ENCODE peak calls at places on chromosomes 12 and 14, in eight cellular contexts. N is HFF-Myc; J is kidney tubule cell; A is H54; X is WTC11; O is skeletal muscle cell; Z is CD8-positive, alpha-beta T cell; M is activated T-helper 1 cell treated with Interleukin-2 at 50 U/mL for 16 hours. P is an unnamed sample.

GRCh38 chr14:68968051-68968450 is 11.1 kb downstream of the ACTN1 start:
- DNase-seq in N (no peak), J (no peak), A (no peak), X (no peak), O (no peak), Z (peak), M (peak), P (peak)

GRCh38 chr12:96308881-96309280 is 91.4 kb downstream of the CDK17 start:
- DNase-seq in N (no peak), J (no peak), A (no peak), X (no peak), O (no peak), Z (no peak), M (no peak), P (no peak)

GRCh38 chr14:39469094-39469710 is 37.0 kb upstream of the FBXO33 start:
- DNase-seq in N (no peak), J (no peak), A (no peak), X (peak), O (no peak), Z (no peak), M (peak), P (no peak)

GRCh38 chr12:112988224-112988623 is 9.9 kb downstream of the OAS2 start:
- DNase-seq in N (no peak), J (no peak), A (no peak), X (no peak), O (no peak), Z (no peak), M (no peak), P (no peak)

GRCh38 chr12:19093218-19093617 is 36.3 kb upstream of the PLEKHA5 start:
- DNase-seq in N (no peak), J (no peak), A (no peak), X (no peak), O (no peak), Z (no peak), M (no peak), P (no peak)

GRCh38 chr12:119113587-119113986 is 65.1 kb upstream of the HSPB8 start:
- DNase-seq in N (no peak), J (no peak), A (no peak), X (no peak), O (no peak), Z (no peak), M (no peak), P (no peak)

GRCh38 chr14:91415794-91416743 is 1.6 kb downstream of the CCDC88C start:
- DNase-seq in N (no peak), J (peak), A (no peak), X (no peak), O (no peak), Z (peak), M (peak), P (peak)

GRCh38 chr12:109458771-109459208 is 18.3 kb downstream of the KCTD10 start:
- DNase-seq in N (no peak), J (no peak), A (no peak), X (peak), O (no peak), Z (no peak), M (no peak), P (no peak)

GRCh38 chr12:121448771-121449315 is 48.9 kb downstream of the RNF34 start:
- DNase-seq in N (no peak), J (no peak), A (no peak), X (no peak), O (no peak), Z (no peak), M (no peak), P (no peak)

GRCh38 chr12:89064780-89065179 is 287.5 kb downstream of the DUSP6 start:
- DNase-seq in N (no peak), J (peak), A (peak), X (no peak), O (no peak), Z (no peak), M (no peak), P (no peak)

GRCh38 chr14:102184678-102185040 is 45.0 kb downstream of the WDR20 start:
- DNase-seq in N (no peak), J (no peak), A (no peak), X (no peak), O (no peak), Z (no peak), M (no peak), P (no peak)

GRCh38 chr12:96776908-96777307 is 130.1 kb upstream of the NEDD1 start:
- DNase-seq in N (no peak), J (no peak), A (no peak), X (no peak), O (no peak), Z (no peak), M (no peak), P (no peak)

GRCh38 chr12:29534935-29535334 is 37.4 kb upstream of the OVCH1 start:
- DNase-seq in N (no peak), J (no peak), A (no peak), X (no peak), O (peak), Z (no peak), M (no peak), P (no peak)

GRCh38 chr12:39125580-39125979 is 220.2 kb upstream of the CPNE8 start:
- DNase-seq in N (no peak), J (peak), A (no peak), X (no peak), O (no peak), Z (no peak), M (no peak), P (no peak)

GRCh38 chr12:95538656-95539055 is 12.6 kb downstream of the USP44 start:
- DNase-seq in N (no peak), J (no peak), A (no peak), X (no peak), O (no peak), Z (no peak), M (no peak), P (no peak)

GRCh38 chr14:87170179-87170578 is 822.8 kb downstream of the GALC start:
- DNase-seq in N (no peak), J (no peak), A (no peak), X (no peak), O (no peak), Z (no peak), M (no peak), P (no peak)

GRCh38 chr12:11824736-11825135 is 175.3 kb downstream of the ETV6 start:
- DNase-seq in N (no peak), J (no peak), A (no peak), X (no peak), O (no peak), Z (no peak), M (no peak), P (no peak)

GRCh38 chr14:95256011-95256775 is 63.5 kb downstream of the CLMN start:
- DNase-seq in N (no peak), J (peak), A (no peak), X (no peak), O (no peak), Z (no peak), M (no peak), P (no peak)

GRCh38 chr12:72136792-72137191 is 135.4 kb upstream of the TRHDE start:
- DNase-seq in N (no peak), J (no peak), A (no peak), X (no peak), O (no peak), Z (no peak), M (no peak), P (no peak)

GRCh38 chr12:52208424-52209165 is 16.8 kb upstream of the KRT80 start:
- DNase-seq in N (no peak), J (no peak), A (no peak), X (no peak), O (no peak), Z (no peak), M (no peak), P (no peak)

GRCh38 chr12:23945249-23945648 is 4.2 kb downstream of the SOX5 start:
- DNase-seq in N (no peak), J (peak), A (no peak), X (no peak), O (no peak), Z (no peak), M (no peak), P (no peak)

GRCh38 chr12:67388331-67389163 is 119.4 kb downstream of the CAND1 start:
- DNase-seq in N (no peak), J (peak), A (no peak), X (no peak), O (no peak), Z (no peak), M (no peak), P (no peak)

GRCh38 chr12:52496054-52496453 is 3.0 kb upstream of the KRT6A start:
- DNase-seq in N (no peak), J (no peak), A (no peak), X (no peak), O (no peak), Z (no peak), M (no peak), P (no peak)

GRCh38 chr14:65411656-65412188 is 808 bp upstream of the FUT8 start:
- DNase-seq in N (peak), J (peak), A (peak), X (peak), O (peak), Z (peak), M (peak), P (peak)

GRCh38 chr12:123801573-123802178 is 39.6 kb downstream of the DNAH10 start:
- DNase-seq in N (no peak), J (peak), A (no peak), X (no peak), O (peak), Z (no peak), M (no peak), P (no peak)

GRCh38 chr14:70907996-70908917 is 998 bp downstream of the PCNX1 start:
- DNase-seq in N (no peak), J (peak), A (peak), X (peak), O (no peak), Z (peak), M (peak), P (peak)

P was measured in T follicular helper cell.